ENCODE peak calls at places on chromosomes 4 and X, in four cellular contexts. P, K, G and Z are unnamed samples.
A peak's percentile ranks its signal among the peaks of the same experiment; 100 is the strongest.

GRCh38 chr4:7978489-7978888 is 38.8 kb upstream of the AFAP1 start:
- DNase-seq in P (peak; percentile 47), K (no peak), G (no peak), Z (no peak)

GRCh38 chr4:74435296-74435695 is 9.6 kb upstream of the AREG start:
- DNase-seq in P (no peak), K (no peak), G (no peak), Z (no peak)

GRCh38 chrX:108292053-108292452 is 146.2 kb downstream of the COL4A6 start:
- DNase-seq in P (no peak), K (no peak), G (no peak), Z (no peak)

GRCh38 chr4:8269535-8270417 is at the start of gene HTRA3:
- DNase-seq in P (no peak), K (no peak), G (no peak), Z (no peak)

GRCh38 chrX:153723351-153724251 is 586 bp downstream of the BCAP31 start:
- DNase-seq in P (no peak), K (peak; percentile 67), G (no peak), Z (peak; percentile 59)

GRCh38 chr4:153651041-153651960 is 32.8 kb upstream of the TLR2 start:
- DNase-seq in P (no peak), K (no peak), G (no peak), Z (no peak)

GRCh38 chrX:56221101-56221500 is 11.1 kb upstream of the KLF8 start:
- DNase-seq in P (no peak), K (no peak), G (no peak), Z (no peak)

GRCh38 chrX:45758319-45758718 is 557.6 kb upstream of the DIPK2B start:
- DNase-seq in P (no peak), K (no peak), G (no peak), Z (no peak)

GRCh38 chr4:83996254-83996653 is 460.3 kb downstream of the GPAT3 start:
- DNase-seq in P (no peak), K (no peak), G (no peak), Z (no peak)

GRCh38 chr4:109870061-109870460 is 22.2 kb downstream of the LRIT3 start:
- DNase-seq in P (no peak), K (no peak), G (no peak), Z (no peak)

GRCh38 chrX:14864626-14865025 is 8.2 kb downstream of the FANCB start:
- DNase-seq in P (no peak), K (no peak), G (no peak), Z (no peak)

GRCh38 chr4:165138843-165139242 is 26.2 kb upstream of the TMEM192 start:
- DNase-seq in P (no peak), K (no peak), G (no peak), Z (no peak)

GRCh38 chr4:4677825-4678522 is 136.1 kb upstream of the STX18 start:
- DNase-seq in P (peak; percentile 36), K (peak; percentile 38), G (no peak), Z (no peak)

GRCh38 chrX:42414057-42414456 is 363.9 kb downstream of the PPP1R2C start:
- DNase-seq in P (no peak), K (no peak), G (no peak), Z (no peak)

GRCh38 chrX:85084770-85085393 is 81.2 kb downstream of the APOOL start:
- DNase-seq in P (peak; percentile 1), K (peak; percentile 23), G (no peak), Z (peak; percentile 11)

GRCh38 chrX:25544641-25545040 is 528.9 kb upstream of the ARX start:
- DNase-seq in P (no peak), K (no peak), G (no peak), Z (no peak)

GRCh38 chr4:73612032-73612431 is 8.2 kb downstream of the RASSF6 start:
- DNase-seq in P (no peak), K (no peak), G (no peak), Z (no peak)

DNA sequence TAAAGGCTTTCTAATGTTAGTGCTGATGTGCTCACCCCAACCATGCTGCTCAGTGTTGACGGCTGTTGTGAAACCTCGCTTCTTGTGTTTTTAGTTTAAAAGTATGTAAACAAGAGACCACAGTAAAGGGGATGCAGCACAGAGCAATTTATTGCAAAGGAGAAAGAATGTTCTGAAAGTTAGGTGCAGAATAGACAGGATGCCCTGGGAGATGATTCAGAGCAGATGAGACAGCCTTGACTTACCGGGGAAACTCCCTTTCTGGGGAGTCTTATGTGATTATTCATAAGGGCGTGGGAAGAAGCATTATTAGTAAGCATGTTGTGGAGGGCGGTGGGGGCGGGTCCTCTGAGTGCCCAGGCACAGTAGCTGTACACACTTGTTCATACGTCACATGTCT is 47.7 kb downstream of the EVC start:
- DNase-seq in P (peak; percentile 77), K (no peak), G (no peak), Z (no peak)
- TF ChIP-seq FOSL1 in P (peak; percentile 87), K (no peak), G (no peak), Z (no peak)

GRCh38 chr4:146545102-146545501 is 23.4 kb upstream of the SLC10A7 start:
- DNase-seq in P (no peak), K (peak; percentile 38), G (no peak), Z (peak; percentile 27)
- TF ChIP-seq FOSL1 in P (no peak), K (no peak), G (no peak), Z (no peak)

GRCh38 chr4:80498725-80499124 is 163.2 kb downstream of the CFAP299 start:
- DNase-seq in P (no peak), K (no peak), G (no peak), Z (no peak)

GRCh38 chr4:80489798-80490197 is 154.3 kb downstream of the CFAP299 start:
- DNase-seq in P (no peak), K (no peak), G (no peak), Z (no peak)

GRCh38 chr4:80495847-80496246 is 160.3 kb downstream of the CFAP299 start:
- DNase-seq in P (no peak), K (no peak), G (no peak), Z (no peak)

GRCh38 chr4:80492761-80493160 is 157.2 kb downstream of the CFAP299 start:
- DNase-seq in P (no peak), K (no peak), G (no peak), Z (no peak)
- TF ChIP-seq FOSL1 in P (no peak), K (no peak), G (no peak), Z (no peak)

DNA sequence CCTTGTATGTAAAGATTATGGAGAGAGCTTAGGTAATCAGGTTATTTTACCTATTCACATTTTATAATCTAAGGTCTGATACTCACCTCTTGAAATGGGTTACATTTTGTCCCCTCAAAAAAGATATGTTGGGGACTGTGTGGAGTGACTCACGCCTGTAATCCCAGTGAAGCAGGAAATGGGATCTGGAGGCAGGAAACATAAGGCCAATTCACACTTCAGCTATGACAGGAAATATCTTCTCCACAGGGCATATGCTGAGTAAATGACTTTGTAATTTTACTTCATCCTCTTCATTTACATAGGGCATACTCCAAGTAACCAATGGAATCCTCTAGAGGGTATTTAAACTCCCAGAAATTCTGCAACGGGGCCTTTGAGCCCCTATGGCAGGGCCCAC is 54.7 kb upstream of the ZMAT1 start:
- DNase-seq in P (no peak), K (no peak), G (no peak), Z (no peak)
- TF ChIP-seq FOSL1 in P (no peak), K (no peak), G (no peak), Z (no peak)

GRCh38 chr4:103774326-103774725 is 54.5 kb upstream of the TACR3 start:
- DNase-seq in P (no peak), K (no peak), G (no peak), Z (no peak)

GRCh38 chr4:103778221-103778620 is 58.4 kb upstream of the TACR3 start:
- DNase-seq in P (no peak), K (no peak), G (no peak), Z (no peak)

DNA sequence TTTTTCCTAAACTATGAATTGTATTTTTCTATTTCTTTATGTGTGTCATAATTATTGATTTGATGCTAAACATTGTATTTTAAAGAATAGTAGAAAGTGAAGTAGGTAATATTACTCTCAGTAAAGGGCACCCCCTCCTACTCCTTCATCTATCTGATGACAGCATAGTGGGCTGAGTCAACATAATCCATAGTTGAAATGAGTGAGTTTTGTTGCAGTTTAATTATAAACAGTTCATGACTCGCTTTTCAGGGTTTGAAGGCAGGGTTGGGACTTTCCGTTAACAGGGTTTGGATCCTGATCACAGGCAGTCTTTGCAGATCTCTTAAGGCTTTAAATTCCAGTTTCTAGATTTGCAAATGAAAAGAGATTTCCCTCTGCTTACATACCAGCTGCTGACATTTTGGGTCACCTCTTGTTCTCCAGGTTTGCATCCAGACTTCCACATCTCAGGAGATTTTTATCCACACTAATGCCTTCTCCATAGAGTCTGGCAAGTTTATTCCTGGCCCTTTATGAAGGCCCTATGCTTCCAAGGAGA is 54.0 kb upstream of the TACR3 start:
- DNase-seq in P (no peak), K (no peak), G (no peak), Z (no peak)
- TF ChIP-seq FOSL1 in P (no peak), K (no peak), G (no peak), Z (no peak)

GRCh38 chrX:22097295-22097694 is 65.2 kb downstream of the PHEX start:
- DNase-seq in P (no peak), K (no peak), G (no peak), Z (no peak)
- TF ChIP-seq FOSL1 in P (no peak), K (no peak), G (no peak), Z (no peak)

GRCh38 chrX:43504394-43504793 is 151.7 kb upstream of the MAOA start:
- DNase-seq in P (no peak), K (no peak), G (no peak), Z (no peak)
- TF ChIP-seq FOSL1 in P (no peak), K (no peak), G (no peak), Z (no peak)